ENCODE peak calls at places on chromosomes 16 and 17, in ten cellular contexts. K is transverse colon, E is right lobe of liver, C is adrenal gland, G is A549, R is heart left ventricle, J is suprapubic skin, Q is esophagus muscularis mucosa, Z is body of pancreas, T is Peyer's patch. D is an unnamed sample. For H3K4me1, the result is how much of the 10 kb centered on the place peaks cover.

GRCh38 chr17:17635126-17635525 is 43.6 kb upstream of the PEMT start:
- DNase-seq in Q (no peak), R (no peak), J (no peak), K (no peak), C (no peak), E (no peak), Z (no peak), T (no peak), G (no peak), D (no peak)

GRCh38 chr17:8341456-8341855 is 1.8 kb downstream of the ODF4 start:
- DNase-seq in E (no peak), C (no peak), Z (no peak), J (no peak), T (no peak), G (no peak), R (no peak), K (no peak), Q (no peak), D (no peak)

GRCh38 chr17:75352079-75352569 is 53.4 kb downstream of the GRB2 start:
- DNase-seq in Z (peak), J (no peak), E (no peak), K (no peak), T (no peak), Q (no peak), G (no peak), R (no peak), C (no peak), D (no peak)

GRCh38 chr16:66278111-66278531 is 88.4 kb upstream of the CDH5 start:
- DNase-seq in T (no peak), K (peak), R (no peak), C (no peak), Z (no peak), E (no peak), Q (no peak), G (no peak), J (peak), D (peak)

GRCh38 chr17:6164996-6165395 is 94.8 kb downstream of the WSCD1 start:
- DNase-seq in C (no peak), T (no peak), Q (no peak), R (no peak), G (no peak), J (no peak), E (no peak), K (no peak), Z (no peak), D (no peak)

GRCh38 chr17:9968881-9969280 is 63.8 kb upstream of the RCVRN start:
- DNase-seq in G (no peak), Q (no peak), Z (no peak), R (peak), T (no peak), E (no peak), C (no peak), J (no peak), K (no peak), D (no peak)

GRCh38 chr17:11952610-11953009 is 44.7 kb downstream of the ZNF18 start:
- DNase-seq in Z (no peak), K (no peak), E (no peak), J (no peak), R (no peak), T (no peak), Q (no peak), C (no peak), G (no peak), D (no peak)

GRCh38 chr17:44044092-44044491 is 22.4 kb downstream of the LSM12 start:
- DNase-seq in R (no peak), C (peak), E (no peak), T (no peak), Z (no peak), G (no peak), J (no peak), Q (no peak), K (no peak), D (no peak)

GRCh38 chr17:68455756-68456528 is 1.4 kb downstream of the WIPI1 start:
- DNase-seq in G (no peak), R (peak), K (peak), C (no peak), J (no peak), Q (no peak), T (no peak), Z (peak), E (no peak), D (no peak)

GRCh38 chr17:30117548-30118155 is 1.0 kb downstream of the NSRP1 start:
- DNase-seq in E (no peak), Q (no peak), T (no peak), G (no peak), Z (no peak), C (no peak), R (no peak), J (no peak), K (no peak), D (no peak)

GRCh38 chr17:2384439-2385127 is 16.3 kb downstream of the MNT start:
- DNase-seq in K (no peak), J (no peak), Z (no peak), T (no peak), G (no peak), C (no peak), R (no peak), Q (no peak), E (no peak), D (no peak)

GRCh38 chr17:58577696-58578095 is 63.3 kb upstream of the MTMR4 start:
- DNase-seq in R (peak), Z (peak), C (peak), K (peak), T (no peak), E (peak), G (peak), J (peak), Q (no peak), D (no peak)

GRCh38 chr17:65222216-65222738 is 85.1 kb downstream of the RGS9 start:
- DNase-seq in E (no peak), K (no peak), J (no peak), T (no peak), R (no peak), Q (no peak), Z (no peak), C (no peak), G (no peak), D (no peak)

GRCh38 chr17:41655611-41656111 is 31.3 kb upstream of the KRT17 start:
- DNase-seq in K (peak), Z (peak), G (no peak), C (no peak), E (no peak), R (peak), J (peak), Q (no peak), T (peak), D (no peak)

GRCh38 chr16:81253141-81253540 is 14.7 kb downstream of the BCO1 start:
- DNase-seq in C (no peak), Z (no peak), Q (no peak), E (no peak), R (no peak), T (no peak), G (no peak), K (no peak), J (no peak), D (no peak)

GRCh38 chr16:50838165-50838564 is 96.3 kb downstream of the CYLD start:
- DNase-seq in R (no peak), K (no peak), Z (no peak), C (peak), J (no peak), T (no peak), E (no peak), G (no peak), Q (no peak), D (no peak)

GRCh38 chr17:18198530-18198929 is 14.9 kb downstream of the ALKBH5 start:
- DNase-seq in C (no peak), J (no peak), E (no peak), Z (no peak), G (no peak), K (no peak), Q (no peak), T (no peak), R (peak), D (no peak)

GRCh38 chr16:89909777-89910716 is 8.6 kb upstream of the MC1R start:
- DNase-seq in Q (no peak), T (peak), K (peak), G (peak), E (peak), Z (peak), R (peak), J (peak), C (peak), D (peak)

GRCh38 chr16:53968896-53969295 is 264.9 kb downstream of the FTO start:
- DNase-seq in E (no peak), R (no peak), Q (no peak), C (no peak), T (no peak), Z (no peak), J (no peak), K (no peak), G (no peak), D (no peak)

GRCh38 chr16:49855822-49856740 is at the start of gene ZNF423:
- DNase-seq in C (no peak), G (no peak), R (no peak), K (peak), Q (no peak), J (no peak), E (peak), T (no peak), Z (peak), D (no peak)

GRCh38 chr17:42249681-42250446 is 26.3 kb downstream of the STAT5B start:
- DNase-seq in J (no peak), E (no peak), C (no peak), K (no peak), T (no peak), Z (no peak), G (no peak), Q (no peak), R (no peak), D (peak)

GRCh38 chr17:15340966-15341365 is 431 bp downstream of the TEKT3 start:
- DNase-seq in E (no peak), C (no peak), Q (no peak), K (no peak), Z (no peak), J (no peak), G (no peak), R (no peak), T (no peak), D (no peak)

GRCh38 chr16:76947694-76948093 is 243.3 kb upstream of the MON1B start:
- DNase-seq in C (no peak), R (no peak), E (no peak), J (no peak), Q (no peak), Z (no peak), T (no peak), G (no peak), K (no peak), D (no peak)

GRCh38 chr17:16934133-16934795 is 37.7 kb downstream of the TNFRSF13B start:
- DNase-seq in G (no peak), K (peak), C (no peak), J (peak), Q (no peak), T (no peak), R (no peak), E (peak), Z (no peak), D (peak)

GRCh38 chr16:85291302-85292148 is 179.3 kb upstream of the CIBAR2 start:
- DNase-seq in R (peak), C (peak), Q (no peak), Z (no peak), G (no peak), K (peak), J (no peak), T (peak), E (peak), D (peak)

GRCh38 chr17:40828454-40829039 is 6.1 kb upstream of the KRT10 start:
- DNase-seq in Z (no peak), T (no peak), G (no peak), R (no peak), J (no peak), Q (no peak), C (no peak), K (no peak), E (no peak), D (no peak)

GRCh38 chr16:24761526-24761925 is 32.1 kb downstream of the TNRC6A start:
- DNase-seq in E (no peak), Q (no peak), T (no peak), G (no peak), C (peak), Z (no peak), J (no peak), R (peak), K (no peak), D (no peak)

GRCh38 chr17:41329279-41329925 is 13.9 kb upstream of the KRTAP17-1 start:
- DNase-seq in G (peak), K (peak), Q (no peak), R (no peak), Z (peak), T (peak), E (no peak), C (peak), J (no peak), D (no peak)

GRCh38 chr16:54655171-54655590 is 275.5 kb upstream of the IRX5 start:
- DNase-seq in R (peak), J (no peak), Q (no peak), C (peak), G (no peak), E (no peak), T (no peak), K (no peak), Z (peak), D (no peak)

GRCh38 chr17:34542700-34543336 is 36.6 kb upstream of the TMEM132E start:
- DNase-seq in K (peak), C (no peak), J (no peak), E (no peak), Q (no peak), T (no peak), G (peak), Z (peak), R (no peak), D (no peak)

GRCh38 chr17:56131431-56131830 is 21.8 kb upstream of the ANKFN1 start:
- DNase-seq in T (no peak), Z (no peak), K (no peak), Q (no peak), E (no peak), J (no peak), C (no peak), G (no peak), R (no peak), D (no peak)

GRCh38 chr17:77634710-77635109 is 323.8 kb upstream of the TNRC6C start:
- DNase-seq in J (no peak), C (no peak), Q (no peak), G (no peak), R (no peak), Z (no peak), E (peak), T (no peak), K (peak), D (no peak)

GRCh38 chr17:49022391-49022941 is 25.3 kb downstream of the IGF2BP1 start:
- DNase-seq in K (no peak), E (no peak), C (no peak), R (no peak), J (peak), Q (no peak), T (no peak), G (peak), Z (no peak), D (no peak)
- H3K4me1 ChIP-seq in K (under half), E (under half), C (under half), R (under half), J (under half), Q (under half), T (under half), G (half or more), Z (under half), D (under half)

GRCh38 chr16:87949071-87949744 is 2.0 kb upstream of the BANP start:
- DNase-seq in Z (no peak), E (peak), R (no peak), Q (no peak), K (peak), J (no peak), G (no peak), C (no peak), T (no peak), D (no peak)

GRCh38 chr16:87948735-87949070 is 2.5 kb upstream of the BANP start:
- DNase-seq in K (no peak), C (no peak), Q (no peak), T (no peak), E (no peak), J (no peak), G (no peak), R (no peak), Z (no peak), D (no peak)

GRCh38 chr16:87951550-87952538 is 610 bp downstream of the BANP start:
- DNase-seq in J (no peak), C (peak), K (peak), Z (no peak), E (peak), G (no peak), R (no peak), Q (no peak), T (no peak), D (no peak)

GRCh38 chr16:87952751-87953150 is 1.5 kb downstream of the BANP start:
- DNase-seq in K (no peak), Z (no peak), J (no peak), T (no peak), E (no peak), C (no peak), R (no peak), Q (no peak), G (no peak), D (no peak)

DNA sequence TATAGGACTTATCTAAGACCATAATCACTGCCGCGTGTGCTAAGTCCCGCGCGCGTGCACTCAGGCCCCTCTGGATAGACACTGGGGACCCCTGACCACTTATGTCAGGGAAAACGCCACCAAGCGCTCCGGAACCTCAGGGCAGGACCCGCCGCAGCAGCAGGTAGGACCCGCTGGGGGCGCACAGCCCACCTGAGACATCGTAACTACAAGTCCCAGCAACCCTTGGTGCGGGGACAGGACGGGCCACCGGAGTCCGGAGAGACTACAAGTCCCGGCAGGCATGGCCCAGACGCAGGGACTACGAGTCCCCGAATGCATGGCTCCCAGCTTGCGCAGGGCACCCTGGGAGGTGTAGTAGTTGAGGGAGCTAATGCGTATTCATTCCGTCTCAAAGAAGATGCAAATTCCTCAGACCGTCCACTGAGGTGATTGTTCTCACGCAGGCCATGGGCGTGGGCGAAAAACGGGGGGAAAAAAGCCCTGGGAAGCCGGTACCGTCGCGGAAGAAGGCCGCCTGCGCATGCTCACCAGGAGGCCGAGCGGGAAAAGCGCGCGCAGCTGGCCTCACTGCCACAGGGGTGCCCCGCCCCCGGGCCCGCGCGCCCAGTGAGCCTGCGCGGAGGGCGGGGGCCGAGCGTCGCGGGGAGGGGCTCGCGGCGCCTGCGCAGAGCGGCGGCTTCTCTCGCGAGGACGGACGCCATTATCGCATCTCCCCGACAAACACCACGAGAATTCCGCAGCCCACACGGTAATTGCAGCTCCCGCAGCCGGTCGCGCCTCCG is at the start of gene BANP:
- DNase-seq in C (peak), T (peak), Q (peak), E (peak), K (peak), Z (peak), J (peak), R (peak), G (peak), D (peak)
- TF ChIP-seq POLR2A in C (no peak), T (peak), Q (no peak), E (peak), K (peak), Z (peak), J (no peak), R (peak), G (peak), D (no peak)

GRCh38 chr17:37672545-37673078 is 29.4 kb upstream of the DDX52 start:
- DNase-seq in R (no peak), G (no peak), K (no peak), T (no peak), J (no peak), E (no peak), C (no peak), Q (no peak), Z (no peak), D (no peak)

GRCh38 chr17:37671813-37672544 is 28.7 kb upstream of the DDX52 start:
- DNase-seq in C (no peak), R (no peak), K (no peak), Z (no peak), J (no peak), G (peak), Q (no peak), E (no peak), T (no peak), D (no peak)

GRCh38 chr17:37673386-37673785 is 30.1 kb upstream of the DDX52 start:
- DNase-seq in R (no peak), Z (no peak), Q (no peak), E (no peak), T (no peak), K (no peak), G (no peak), J (no peak), C (no peak), D (no peak)

GRCh38 chr17:37674511-37674910 is 31.3 kb upstream of the DDX52 start:
- DNase-seq in J (no peak), G (no peak), E (no peak), C (no peak), Q (no peak), Z (no peak), T (no peak), R (no peak), K (no peak), D (no peak)

GRCh38 chr17:37671028-37671812 is 28.0 kb upstream of the DDX52 start:
- DNase-seq in K (peak), T (peak), G (no peak), C (no peak), E (no peak), Z (no peak), J (no peak), Q (no peak), R (no peak), D (no peak)
- H3K4me1 ChIP-seq in K (under half), T (under half), G (under half), C (under half), E (under half), Z (under half), J (under half), Q (under half), R (under half), D (under half)

DNA sequence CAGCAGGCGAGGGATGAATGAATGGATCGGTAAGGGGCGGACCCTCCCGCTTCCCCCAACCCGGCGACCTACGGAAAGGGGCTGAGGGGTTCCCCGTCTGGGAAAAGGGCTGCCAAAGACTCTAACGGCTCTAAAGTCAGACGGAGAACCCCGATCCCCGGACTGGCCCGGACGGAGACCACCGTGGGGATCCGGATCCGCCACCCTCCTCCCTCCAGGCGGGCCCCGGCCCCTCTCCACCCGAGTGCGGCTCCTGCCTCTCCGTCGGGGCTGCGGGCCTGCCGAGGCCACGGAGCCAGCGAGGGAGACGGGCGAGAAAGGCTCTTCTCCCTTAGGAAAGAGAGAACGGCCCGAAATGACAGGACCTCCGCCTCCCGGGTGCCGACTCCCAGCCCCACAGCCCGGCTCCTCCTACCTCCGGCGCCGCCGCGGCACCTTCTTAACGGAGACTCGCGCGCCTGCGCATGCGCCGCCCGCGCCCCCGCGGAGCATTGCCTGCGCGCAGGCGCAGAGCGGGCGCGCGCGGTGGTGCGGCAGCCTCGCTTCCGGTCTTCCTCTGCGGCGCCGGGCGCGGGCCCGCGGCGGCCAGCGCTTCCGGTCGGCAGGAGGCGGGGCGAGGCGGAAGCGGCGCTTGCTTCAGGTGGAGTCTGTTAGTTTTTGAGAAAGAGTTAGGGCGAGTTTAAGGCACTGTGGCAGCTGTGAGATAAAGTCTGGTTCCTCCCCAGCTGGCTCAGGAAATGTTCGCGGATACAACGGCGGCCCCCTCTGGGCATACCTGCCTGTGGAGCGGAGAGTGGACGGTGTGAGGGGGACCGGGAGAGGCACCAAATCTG is at the start of gene SLX4:
- DNase-seq in G (peak), K (peak), R (peak), Q (peak), C (peak), Z (peak), J (peak), E (peak), T (peak), D (peak)
- TF ChIP-seq POLR2A in G (peak), K (peak), R (peak), Q (peak), C (peak), Z (peak), J (no peak), E (peak), T (peak), D (no peak)

GRCh38 chr17:49213399-49213798 is 2.9 kb downstream of the ABI3 start:
- DNase-seq in E (no peak), K (no peak), R (no peak), Q (no peak), G (no peak), T (no peak), Z (no peak), J (no peak), C (no peak), D (no peak)
- H3K4me1 ChIP-seq in E (under half), K (under half), R (half or more), Q (under half), G (under half), T (under half), Z (under half), J (under half), C (under half), D (under half)

GRCh38 chr16:67862623-67863583 is 9.9 kb upstream of the EDC4 start:
- DNase-seq in J (no peak), R (peak), K (no peak), E (no peak), G (no peak), Q (no peak), T (no peak), Z (peak), C (peak), D (peak)
- TF ChIP-seq POLR2A in J (no peak), R (peak), K (no peak), E (no peak), G (no peak), Q (no peak), T (no peak), Z (no peak), C (no peak), D (no peak)